ENCODE peak calls at places on chromosomes 13 and 19, in five cellular contexts. B is foreskin keratinocyte, X is AG10803, A is mucosa of descending colon, P is OCI-LY7. Q is an unnamed sample.

GRCh38 chr19:15210323-15210774 is 9.6 kb upstream of the NOTCH3 start:
- DNase-seq in X (peak; percentile 67), P (no peak), B (no peak), A (no peak), Q (no peak)

GRCh38 chr19:1567116-1567847 is 843 bp downstream of the MEX3D start:
- DNase-seq in B (no peak), A (peak; percentile 34), P (no peak), X (no peak), Q (no peak)

GRCh38 chr19:1063030-1063908 is 3.7 kb upstream of the ARHGAP45 start:
- DNase-seq in P (peak; percentile 90), X (no peak), B (no peak), A (peak; percentile 35), Q (peak; percentile 71)

GRCh38 chr13:59843040-59843439 is 320.7 kb downstream of the DIAPH3 start:
- DNase-seq in B (no peak), P (no peak), A (no peak), X (no peak), Q (no peak)

GRCh38 chr19:18796239-18796638 is 5.1 kb upstream of the COMP start:
- DNase-seq in X (no peak), A (no peak), B (no peak), P (no peak), Q (no peak)

GRCh38 chr19:2186071-2186846 is 22.5 kb downstream of the DOT1L start:
- DNase-seq in A (peak; percentile 59), P (no peak), B (no peak), X (peak; percentile 99), Q (no peak)

GRCh38 chr13:38686635-38687245 is at the start of gene FREM2:
- DNase-seq in X (no peak), P (no peak), A (peak; percentile 55), B (peak; percentile 68), Q (no peak)

GRCh38 chr19:45446944-45447343 is 20.9 kb upstream of the FOSB start:
- DNase-seq in X (peak; percentile 86), P (no peak), A (no peak), B (peak; percentile 98), Q (no peak)

GRCh38 chr13:39329182-39329639 is 273.8 kb downstream of the LHFPL6 start:
- DNase-seq in A (peak; percentile 45), P (no peak), B (no peak), X (no peak), Q (no peak)

GRCh38 chr19:32676895-32677359 is 1.3 kb downstream of the RGS9BP start:
- DNase-seq in X (no peak), B (no peak), P (no peak), A (no peak), Q (no peak)

GRCh38 chr13:41206467-41206866 is 12.1 kb upstream of the KBTBD7 start:
- DNase-seq in X (no peak), A (no peak), P (no peak), B (no peak), Q (no peak)

GRCh38 chr13:24181991-24182702 is 21.6 kb downstream of the SPATA13 start:
- DNase-seq in P (peak; percentile 7), X (peak; percentile 71), B (no peak), A (no peak), Q (no peak)

GRCh38 chr19:45217193-45217956 is 27.8 kb downstream of the EXOC3L2 start:
- DNase-seq in A (no peak), P (no peak), B (no peak), X (no peak), Q (no peak)

GRCh38 chr19:33398361-33399060 is 25.0 kb downstream of the CEBPG start:
- DNase-seq in X (no peak), B (no peak), A (no peak), P (no peak), Q (no peak)

GRCh38 chr13:50910483-50910805 is 853 bp downstream of the RNASEH2B start:
- DNase-seq in A (no peak), X (peak; percentile 48), P (peak; percentile 54), B (peak; percentile 32), Q (no peak)

GRCh38 chr13:30256713-30257432 is 50.5 kb downstream of the KATNAL1 start:
- DNase-seq in B (no peak), A (no peak), X (peak; percentile 43), P (peak; percentile 37), Q (no peak)

GRCh38 chr13:52969373-52969772 is 59.2 kb upstream of the OLFM4 start:
- DNase-seq in P (no peak), A (no peak), X (no peak), B (no peak), Q (no peak)

GRCh38 chr13:52968074-52968700 is 60.4 kb upstream of the OLFM4 start:
- DNase-seq in B (peak; percentile 62), P (peak; percentile 74), A (peak; percentile 89), X (peak; percentile 59), Q (peak; percentile 78)
- TF ChIP-seq CTCF in B (peak; percentile 97), P (peak; percentile 93), A (peak; percentile 89), X (peak; percentile 100), Q (peak; percentile 95)

GRCh38 chr13:99196466-99197256 is 4.0 kb upstream of the UBAC2 start:
- DNase-seq in X (no peak), A (no peak), B (peak; percentile 37), P (peak; percentile 49), Q (no peak)
- TF ChIP-seq CTCF in X (peak; percentile 14), A (no peak), B (peak; percentile 53), P (peak; percentile 65), Q (no peak)

GRCh38 chr13:97067342-97067895 is 73.1 kb upstream of the OXGR1 start:
- DNase-seq in P (no peak), B (no peak), A (no peak), X (peak; percentile 15), Q (no peak)
- TF ChIP-seq CTCF in P (peak; percentile 23), B (peak; percentile 23), A (no peak), X (no peak), Q (no peak)

GRCh38 chr19:11699931-11700794 is 38.6 kb downstream of the ZNF823 start:
- DNase-seq in X (peak; percentile 40), B (peak; percentile 16), A (peak; percentile 48), P (peak; percentile 54), Q (peak; percentile 31)
- TF ChIP-seq CTCF in X (peak; percentile 84), B (peak; percentile 69), A (peak; percentile 61), P (peak; percentile 88), Q (peak; percentile 52)

GRCh38 chr19:3277649-3278048 is 53.2 kb downstream of the CELF5 start:
- DNase-seq in B (no peak), P (no peak), A (no peak), X (no peak), Q (no peak)

GRCh38 chr19:3275068-3275582 is 50.7 kb downstream of the CELF5 start:
- DNase-seq in X (no peak), P (peak; percentile 80), B (no peak), A (no peak), Q (peak; percentile 85)

GRCh38 chr19:3274245-3275067 is 50.0 kb downstream of the CELF5 start:
- DNase-seq in B (no peak), X (no peak), P (no peak), A (no peak), Q (no peak)

GRCh38 chr19:3276341-3276799 is 51.9 kb downstream of the CELF5 start:
- DNase-seq in X (no peak), B (peak; percentile 85), P (peak; percentile 74), A (peak; percentile 75), Q (peak; percentile 62)

GRCh38 chr19:3275583-3276340 is 51.3 kb downstream of the CELF5 start:
- DNase-seq in B (no peak), P (peak; percentile 95), A (peak; percentile 93), X (peak; percentile 64), Q (peak; percentile 98)
- TF ChIP-seq CTCF in B (peak; percentile 75), P (peak; percentile 74), A (peak; percentile 18), X (no peak), Q (no peak)

GRCh38 chr19:5958851-5959122 is 19.2 kb downstream of the RANBP3 start:
- DNase-seq in P (no peak), A (no peak), B (no peak), X (no peak), Q (no peak)

GRCh38 chr19:5961969-5962945 is 15.7 kb downstream of the RANBP3 start:
- DNase-seq in B (no peak), A (peak; percentile 77), X (peak; percentile 67), P (peak; percentile 31), Q (no peak)

GRCh38 chr19:5958074-5958850 is 19.7 kb downstream of the RANBP3 start:
- DNase-seq in B (no peak), P (no peak), X (no peak), A (no peak), Q (no peak)

GRCh38 chr19:5959260-5960004 is 18.5 kb downstream of the RANBP3 start:
- DNase-seq in A (no peak), X (no peak), P (no peak), B (no peak), Q (no peak)

GRCh38 chr19:5960005-5961001 is 17.6 kb downstream of the RANBP3 start:
- DNase-seq in X (no peak), B (no peak), P (no peak), A (no peak), Q (no peak)
- TF ChIP-seq CTCF in X (no peak), B (no peak), P (no peak), A (no peak), Q (no peak)

GRCh38 chr19:50720921-50721291 is 1.3 kb upstream of the SHANK1 start:
- DNase-seq in A (no peak), B (peak; percentile 51), P (no peak), X (peak; percentile 74), Q (no peak)
- TF ChIP-seq CTCF in A (no peak), B (peak; percentile 32), P (peak; percentile 18), X (peak; percentile 40), Q (no peak)

DNA sequence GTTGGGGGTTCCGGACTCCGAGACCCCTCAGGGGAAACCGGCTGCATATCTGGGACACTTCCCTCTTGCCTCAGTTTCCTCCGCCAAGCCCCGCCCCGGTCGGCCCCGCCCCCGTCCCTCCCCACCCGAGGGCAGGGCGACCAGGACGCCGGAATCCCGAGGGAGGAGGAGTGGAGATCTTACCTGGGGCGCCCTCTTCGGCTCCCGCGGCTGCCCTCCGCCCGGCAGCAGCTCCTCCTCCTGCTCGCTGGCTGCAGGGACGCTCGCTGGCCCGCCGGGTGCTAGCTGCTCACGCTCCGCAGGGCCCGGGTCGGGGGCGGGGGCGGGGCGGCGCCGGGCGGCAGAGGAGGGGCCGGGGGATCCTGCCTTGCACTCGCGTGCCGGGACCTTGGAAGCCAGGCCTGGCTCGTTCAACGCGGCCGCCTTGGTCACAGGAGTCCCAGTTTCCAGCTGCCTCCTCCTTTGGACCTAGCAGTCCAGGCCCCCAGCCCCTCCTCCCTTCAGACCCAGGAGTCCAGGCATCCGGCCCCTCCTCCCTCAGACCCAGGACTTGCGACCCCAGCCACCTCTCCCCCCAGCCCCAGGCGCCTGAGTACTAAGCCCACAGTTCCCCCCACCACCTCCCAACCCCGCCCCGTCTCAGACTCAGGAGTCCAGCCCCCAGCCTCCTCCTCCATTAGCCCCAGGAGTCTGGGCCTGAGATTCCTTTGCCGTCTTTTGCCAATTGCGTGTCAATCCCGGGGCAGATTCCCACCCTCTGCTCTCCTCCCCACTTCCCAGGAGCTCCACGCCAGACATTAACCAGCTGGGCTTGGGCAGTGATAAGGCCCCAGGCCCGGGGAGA is at the start of gene NTF4:
- DNase-seq in P (no peak), A (no peak), X (no peak), B (no peak), Q (peak; percentile 49)
- TF ChIP-seq CTCF in P (no peak), A (no peak), X (no peak), B (peak; percentile 22), Q (no peak)

Q was measured in GM20000.